ENCODE peak calls at places on chromosomes 3 and 15, in four cellular contexts. Q is astrocyte, C is heart left ventricle, F is brain microvascular endothelial cell. K is an unnamed sample.

GRCh38 chr3:158794936-158795518 is 6.8 kb upstream of the MFSD1 start:
- DNase-seq in Q (no peak), C (no peak), F (peak; percentile 41), K (no peak)

GRCh38 chr3:58190882-58191281 is 19.9 kb downstream of the DNASE1L3 start:
- DNase-seq in Q (no peak), C (no peak), F (no peak), K (no peak)

GRCh38 chr3:111667621-111668239 is 72.6 kb upstream of the ZBED2 start:
- DNase-seq in Q (no peak), C (peak; percentile 46), F (peak; percentile 44), K (no peak)

GRCh38 chr15:57334257-57334656 is 42.0 kb upstream of the CGNL1 start:
- DNase-seq in Q (peak; percentile 43), C (no peak), F (peak; percentile 39), K (no peak)

GRCh38 chr3:152398495-152398894 is 129.8 kb downstream of the MBNL1 start:
- DNase-seq in Q (peak; percentile 30), C (no peak), F (no peak), K (no peak)

GRCh38 chr3:64345351-64345750 is 120.1 kb upstream of the PRICKLE2 start:
- DNase-seq in Q (peak; percentile 95), C (no peak), F (peak; percentile 77), K (no peak)

GRCh38 chr3:11810276-11810675 is 36.4 kb downstream of the TAMM41 start:
- DNase-seq in Q (peak; percentile 62), C (no peak), F (peak; percentile 13), K (peak; percentile 63)

GRCh38 chr3:77038468-77038927 is 1.4 kb upstream of the ROBO2 start:
- DNase-seq in Q (peak; percentile 70), C (peak; percentile 61), F (peak; percentile 77), K (peak; percentile 44)

GRCh38 chr3:58464875-58465274 is 27.0 kb upstream of the KCTD6 start:
- DNase-seq in Q (no peak), C (no peak), F (no peak), K (no peak)

GRCh38 chr15:85108136-85108535 is 126.5 kb downstream of the PDE8A start:
- DNase-seq in Q (no peak), C (no peak), F (no peak), K (no peak)

GRCh38 chr3:108117245-108117644 is 26.4 kb upstream of the CD47 start:
- DNase-seq in Q (no peak), C (no peak), F (peak; percentile 26), K (no peak)

GRCh38 chr3:66597316-66597863 is 96.6 kb upstream of the LRIG1 start:
- DNase-seq in Q (no peak), C (no peak), F (no peak), K (no peak)

GRCh38 chr3:13263770-13264467 is 156.2 kb downstream of the NUP210 start:
- DNase-seq in Q (no peak), C (no peak), F (no peak), K (no peak)

GRCh38 chr3:133663569-133664313 is 2.0 kb upstream of the TOPBP1 start:
- DNase-seq in Q (peak; percentile 27), C (no peak), F (peak; percentile 59), K (no peak)

GRCh38 chr15:84669726-84670125 is 11.7 kb upstream of the NMB start:
- DNase-seq in Q (peak; percentile 53), C (no peak), F (no peak), K (no peak)

GRCh38 chr3:59189561-59190338 is 139.9 kb upstream of the CFAP20DC start:
- DNase-seq in Q (no peak), C (no peak), F (no peak), K (no peak)

DNA sequence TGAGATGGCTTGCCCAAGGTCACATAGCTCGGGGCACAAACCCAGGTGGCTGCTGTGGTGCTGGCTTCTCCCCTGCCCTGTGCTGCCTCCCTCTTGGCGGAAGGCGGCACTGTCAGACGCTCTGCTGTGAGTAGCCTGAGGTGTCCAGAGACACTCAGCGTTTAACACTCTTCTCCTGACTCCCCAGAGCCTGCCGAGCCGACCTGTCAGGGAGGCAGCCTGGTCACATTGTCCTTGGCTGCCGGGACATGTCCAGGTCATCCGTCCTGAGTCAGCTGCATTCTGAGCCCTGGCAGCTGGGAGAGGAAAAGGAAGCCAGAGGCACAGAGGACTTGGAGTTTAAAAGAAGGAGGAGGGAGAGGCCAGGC is 4.7 kb downstream of the LMAN1L start:
- DNase-seq in Q (no peak), C (peak; percentile 85), F (peak; percentile 5), K (no peak)
- TF ChIP-seq CTCF in Q (no peak), C (peak; percentile 45), F (peak; percentile 37), K (peak; percentile 45)

GRCh38 chr15:49823987-49824538 is 203.2 kb downstream of the DTWD1 start:
- DNase-seq in Q (no peak), C (no peak), F (no peak), K (no peak)

GRCh38 chr15:49830411-49830810 is 209.6 kb downstream of the DTWD1 start:
- DNase-seq in Q (no peak), C (no peak), F (no peak), K (peak; percentile 18)

GRCh38 chr15:49827311-49827710 is 206.5 kb downstream of the DTWD1 start:
- DNase-seq in Q (no peak), C (no peak), F (no peak), K (no peak)

GRCh38 chr15:49826640-49827281 is 205.9 kb downstream of the DTWD1 start:
- DNase-seq in Q (no peak), C (no peak), F (no peak), K (no peak)

DNA sequence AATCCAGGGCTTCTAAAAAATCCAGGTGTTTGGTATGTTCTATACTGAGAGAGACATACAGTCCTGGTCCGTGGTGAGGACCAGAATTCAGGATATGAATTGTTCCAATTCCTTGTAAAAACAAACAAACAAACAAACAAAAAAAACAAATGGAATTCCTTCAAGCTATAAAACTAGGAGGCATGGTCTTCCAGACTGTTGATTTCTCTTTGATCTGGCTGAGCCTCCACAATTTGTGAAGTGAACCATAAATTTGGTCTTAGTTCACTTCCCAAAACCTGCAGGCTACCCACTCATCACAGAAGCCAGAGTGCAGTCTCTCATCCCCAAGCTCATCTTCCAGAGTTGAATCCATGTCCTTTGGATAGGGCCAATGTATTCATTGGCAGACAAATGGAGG is 203.9 kb downstream of the DTWD1 start:
- DNase-seq in Q (no peak), C (no peak), F (no peak), K (no peak)
- H3K36me3 ChIP-seq in Q (no peaks in the 10 kb centered on the region), C (no peaks in the 10 kb centered on the region), F (no peaks in the 10 kb centered on the region), K (no peaks in the 10 kb centered on the region)

GRCh38 chr15:96321422-96322391 is 8.8 kb upstream of the NR2F2 start:
- DNase-seq in Q (peak; percentile 44), C (peak; percentile 40), F (peak; percentile 22), K (no peak)
- H3K4me3 ChIP-seq in Q (peak overlapping the region; percentile 46), C (peak overlapping the region; percentile 18), F (peak overlapping the region; percentile 56), K (peak overlapping the region; percentile 24)

DNA sequence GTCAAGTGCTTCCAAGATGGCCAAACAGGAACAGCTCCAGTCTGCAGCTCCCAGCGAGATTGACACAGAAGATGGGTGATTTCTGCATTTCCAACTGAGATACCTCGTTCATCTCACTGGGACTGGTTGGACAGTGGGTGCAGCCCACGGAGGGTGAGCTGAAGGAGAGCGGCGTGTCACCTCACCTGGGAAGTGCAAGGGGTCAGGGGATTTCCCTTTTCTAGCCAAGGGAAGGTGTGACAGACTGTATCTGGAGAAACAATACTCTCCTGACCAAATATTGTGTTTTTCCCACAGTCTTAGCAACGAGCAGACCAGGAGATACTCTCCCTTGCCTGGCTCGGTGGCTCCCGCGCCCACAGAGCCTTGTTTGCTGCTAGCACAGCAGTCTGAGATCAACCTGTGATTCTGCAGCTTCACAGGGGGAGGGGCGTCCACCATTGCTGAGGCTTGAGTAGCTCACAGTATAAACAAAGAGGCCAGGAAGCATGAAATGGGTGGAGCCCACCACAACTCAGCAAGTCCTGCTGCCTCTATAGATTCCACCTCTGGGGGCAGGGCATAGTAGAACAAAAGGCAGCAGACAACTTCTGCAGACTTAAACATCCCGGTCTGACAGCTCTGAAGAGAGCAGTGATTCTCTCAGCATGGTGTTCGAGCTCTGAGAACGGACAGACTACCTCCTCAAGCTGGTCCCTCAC is 293.5 kb upstream of the SUCLG2 start:
- DNase-seq in Q (no peak), C (no peak), F (no peak), K (no peak)
- TF ChIP-seq CTCF in Q (no peak), C (no peak), F (no peak), K (no peak)